ENCODE peak calls at places on chromosomes 13 and 19, in nine cellular contexts. One of them, this sample, is unnamed.
A peak's percentile ranks its signal among the peaks of the same experiment; 100 is the strongest.

GRCh38 chr19:15072930-15073647 is 8.9 kb upstream of the OR1I1 start:
- DNase-seq in AG04450: no peak
- DNase-seq in fibroblast of lung: no peak
- DNase-seq in OCI-LY7: no peak
- DNase-seq in DND-41: no peak
- DNase-seq in heart right ventricle: no peak
- DNase-seq in left ventricle myocardium inferior: no peak
- DNase-seq in bronchial epithelial cell: peak; percentile 38
- DNase-seq in neural progenitor cell: peak; percentile 7
- DNase-seq in this sample: no peak

GRCh38 chr13:31044658-31045620 is 112.5 kb downstream of the TEX26 start:
- DNase-seq in AG04450: no peak
- DNase-seq in fibroblast of lung: no peak
- DNase-seq in OCI-LY7: no peak
- DNase-seq in DND-41: peak; percentile 24
- DNase-seq in heart right ventricle: no peak
- DNase-seq in left ventricle myocardium inferior: no peak
- DNase-seq in bronchial epithelial cell: no peak
- DNase-seq in neural progenitor cell: no peak
- DNase-seq in this sample: peak; percentile 37

GRCh38 chr13:112734696-112735547 is 45.1 kb downstream of the ATP11A start:
- DNase-seq in AG04450: no peak
- DNase-seq in fibroblast of lung: no peak
- DNase-seq in OCI-LY7: no peak
- DNase-seq in DND-41: no peak
- DNase-seq in heart right ventricle: no peak
- DNase-seq in left ventricle myocardium inferior: no peak
- DNase-seq in bronchial epithelial cell: no peak
- DNase-seq in neural progenitor cell: no peak
- DNase-seq in this sample: no peak

GRCh38 chr19:49117677-49118564 is 1.0 kb downstream of the C19orf73 start:
- DNase-seq in AG04450: no peak
- DNase-seq in fibroblast of lung: no peak
- DNase-seq in OCI-LY7: peak; percentile 15
- DNase-seq in DND-41: no peak
- DNase-seq in heart right ventricle: peak; percentile 46
- DNase-seq in left ventricle myocardium inferior: peak; percentile 36
- DNase-seq in bronchial epithelial cell: no peak
- DNase-seq in neural progenitor cell: no peak
- DNase-seq in this sample: no peak

GRCh38 chr19:8566855-8567254 is 10.4 kb downstream of the MYO1F start:
- DNase-seq in AG04450: no peak
- DNase-seq in fibroblast of lung: no peak
- DNase-seq in OCI-LY7: no peak
- DNase-seq in DND-41: no peak
- DNase-seq in heart right ventricle: no peak
- DNase-seq in left ventricle myocardium inferior: no peak
- DNase-seq in bronchial epithelial cell: no peak
- DNase-seq in neural progenitor cell: no peak
- DNase-seq in this sample: no peak

GRCh38 chr13:51942189-51942588 is 69.1 kb downstream of the ATP7B start:
- DNase-seq in AG04450: no peak
- DNase-seq in fibroblast of lung: no peak
- DNase-seq in OCI-LY7: no peak
- DNase-seq in DND-41: no peak
- DNase-seq in heart right ventricle: no peak
- DNase-seq in left ventricle myocardium inferior: no peak
- DNase-seq in bronchial epithelial cell: peak; percentile 36
- DNase-seq in neural progenitor cell: no peak
- DNase-seq in this sample: peak; percentile 18

GRCh38 chr13:112254061-112254818 is 121.9 kb upstream of the SPACA7 start:
- DNase-seq in AG04450: no peak
- DNase-seq in fibroblast of lung: no peak
- DNase-seq in OCI-LY7: no peak
- DNase-seq in DND-41: no peak
- DNase-seq in heart right ventricle: no peak
- DNase-seq in left ventricle myocardium inferior: no peak
- DNase-seq in bronchial epithelial cell: no peak
- DNase-seq in neural progenitor cell: no peak
- DNase-seq in this sample: no peak

GRCh38 chr19:47539747-47540311 is 25.0 kb upstream of the NAPA start:
- DNase-seq in AG04450: no peak
- DNase-seq in fibroblast of lung: no peak
- DNase-seq in OCI-LY7: no peak
- DNase-seq in DND-41: no peak
- DNase-seq in heart right ventricle: no peak
- DNase-seq in left ventricle myocardium inferior: no peak
- DNase-seq in bronchial epithelial cell: no peak
- DNase-seq in neural progenitor cell: no peak
- DNase-seq in this sample: no peak

GRCh38 chr19:4979211-4979807 is 10.4 kb downstream of the KDM4B start:
- DNase-seq in AG04450: no peak
- DNase-seq in fibroblast of lung: no peak
- DNase-seq in OCI-LY7: no peak
- DNase-seq in DND-41: no peak
- DNase-seq in heart right ventricle: no peak
- DNase-seq in left ventricle myocardium inferior: no peak
- DNase-seq in bronchial epithelial cell: no peak
- DNase-seq in neural progenitor cell: no peak
- DNase-seq in this sample: no peak

GRCh38 chr19:4980087-4980486 is 11.2 kb downstream of the KDM4B start:
- DNase-seq in AG04450: no peak
- DNase-seq in fibroblast of lung: no peak
- DNase-seq in OCI-LY7: no peak
- DNase-seq in DND-41: no peak
- DNase-seq in heart right ventricle: no peak
- DNase-seq in left ventricle myocardium inferior: no peak
- DNase-seq in bronchial epithelial cell: peak; percentile 33
- DNase-seq in neural progenitor cell: no peak
- DNase-seq in this sample: no peak

GRCh38 chr19:4974855-4975469 is 6.0 kb downstream of the KDM4B start:
- DNase-seq in AG04450: no peak
- DNase-seq in fibroblast of lung: no peak
- DNase-seq in OCI-LY7: no peak
- DNase-seq in DND-41: no peak
- DNase-seq in heart right ventricle: no peak
- DNase-seq in left ventricle myocardium inferior: no peak
- DNase-seq in bronchial epithelial cell: no peak
- DNase-seq in neural progenitor cell: no peak
- DNase-seq in this sample: no peak

GRCh38 chr19:4976412-4977298 is 7.7 kb downstream of the KDM4B start:
- DNase-seq in AG04450: peak; percentile 91
- DNase-seq in fibroblast of lung: peak; percentile 99
- DNase-seq in OCI-LY7: no peak
- DNase-seq in DND-41: no peak
- DNase-seq in heart right ventricle: peak; percentile 57
- DNase-seq in left ventricle myocardium inferior: peak; percentile 72
- DNase-seq in bronchial epithelial cell: peak; percentile 93
- DNase-seq in neural progenitor cell: peak; percentile 44
- DNase-seq in this sample: no peak

DNA sequence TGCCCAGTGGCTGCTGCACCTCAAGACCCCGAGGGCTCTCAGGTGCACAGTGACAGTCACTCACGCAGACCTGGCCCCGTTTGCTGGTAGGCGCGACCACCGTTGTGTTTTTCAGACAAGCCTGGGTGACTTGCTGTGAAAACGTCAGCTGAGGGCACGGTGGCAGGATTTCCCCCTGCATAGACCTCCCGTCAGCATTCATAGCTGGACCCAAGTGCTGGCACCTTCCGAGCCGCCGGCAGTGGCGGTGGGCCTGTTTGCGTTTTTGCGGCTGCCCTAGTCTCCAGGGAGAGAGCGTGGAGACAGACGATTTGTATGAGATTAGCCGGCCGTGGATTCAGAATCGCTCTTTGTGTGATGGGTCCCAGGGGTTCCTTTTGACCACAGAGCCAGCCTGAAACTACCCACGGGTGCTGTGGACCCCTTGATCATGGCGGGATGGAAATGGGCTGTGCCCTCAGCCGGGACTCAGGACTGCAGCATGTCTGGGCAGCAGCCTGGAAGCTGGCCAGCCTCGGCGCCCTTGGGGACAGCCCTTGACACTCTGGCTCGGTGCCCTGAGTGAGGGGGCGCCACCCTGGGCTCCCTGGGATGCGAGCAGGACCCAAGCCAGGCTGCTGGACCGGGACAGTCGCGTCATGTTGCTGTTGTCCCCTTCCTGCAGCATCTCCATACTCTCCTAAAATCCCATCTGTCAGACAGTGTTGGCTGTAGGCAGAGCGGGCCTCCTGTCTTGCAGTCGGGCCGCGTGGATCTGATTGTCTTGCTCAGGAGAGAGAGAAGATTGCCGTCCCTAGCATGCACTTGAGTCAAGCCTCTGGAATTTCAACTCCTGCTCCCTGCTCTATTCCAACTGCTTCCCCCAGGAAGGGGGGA is 8.6 kb downstream of the KDM4B start:
- DNase-seq in AG04450: peak; percentile 88
- DNase-seq in fibroblast of lung: peak; percentile 90
- DNase-seq in OCI-LY7: no peak
- DNase-seq in DND-41: no peak
- DNase-seq in heart right ventricle: no peak
- DNase-seq in left ventricle myocardium inferior: peak; percentile 56
- DNase-seq in bronchial epithelial cell: peak; percentile 67
- DNase-seq in neural progenitor cell: no peak
- DNase-seq in this sample: no peak
- H3K4me3 ChIP-seq in AG04450: peak overlapping the region; percentile 34
- H3K4me3 ChIP-seq in fibroblast of lung: no peak overlapping the region
- H3K4me3 ChIP-seq in OCI-LY7: no peak overlapping the region
- H3K4me3 ChIP-seq in DND-41: no peak overlapping the region
- H3K4me3 ChIP-seq in heart right ventricle: no peak overlapping the region
- H3K4me3 ChIP-seq in left ventricle myocardium inferior: peak overlapping the region; percentile 40
- H3K4me3 ChIP-seq in bronchial epithelial cell: no peak overlapping the region
- H3K4me3 ChIP-seq in neural progenitor cell: no peak overlapping the region
- H3K4me3 ChIP-seq in this sample: no peak overlapping the region

DNA sequence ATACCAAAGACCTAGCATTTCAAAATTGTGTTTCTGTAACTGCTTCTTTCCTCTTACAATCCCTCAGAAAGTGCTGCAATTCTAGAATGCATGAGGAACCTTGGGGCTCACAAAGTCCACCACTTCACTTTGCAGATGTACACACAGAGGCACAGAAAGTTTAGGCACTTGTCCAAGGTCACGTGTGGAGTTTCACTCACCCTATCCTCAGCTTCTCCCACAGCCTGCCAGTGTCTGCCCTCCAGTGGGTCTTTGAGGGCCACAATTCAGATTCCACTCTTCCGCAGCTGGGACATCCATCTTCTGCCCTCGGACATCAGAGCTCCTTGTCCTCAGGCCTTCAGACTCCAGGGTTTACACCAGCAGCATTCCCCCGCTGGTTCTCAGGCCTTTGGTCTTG is 210.5 kb upstream of the SERP2 start:
- DNase-seq in AG04450: no peak
- DNase-seq in fibroblast of lung: no peak
- DNase-seq in OCI-LY7: no peak
- DNase-seq in DND-41: no peak
- DNase-seq in heart right ventricle: no peak
- DNase-seq in left ventricle myocardium inferior: no peak
- DNase-seq in bronchial epithelial cell: no peak
- DNase-seq in neural progenitor cell: no peak
- DNase-seq in this sample: no peak
- TF ChIP-seq CTCF in AG04450: no peak
- TF ChIP-seq CTCF in fibroblast of lung: no peak
- TF ChIP-seq CTCF in OCI-LY7: no peak
- TF ChIP-seq CTCF in DND-41: no peak
- TF ChIP-seq CTCF in heart right ventricle: no peak
- TF ChIP-seq CTCF in left ventricle myocardium inferior: no peak
- TF ChIP-seq CTCF in bronchial epithelial cell: no peak
- TF ChIP-seq CTCF in neural progenitor cell: no peak
- TF ChIP-seq CTCF in this sample: no peak

GRCh38 chr13:110506396-110506795 is 55.1 kb downstream of the RAB20 start:
- DNase-seq in AG04450: no peak
- DNase-seq in fibroblast of lung: no peak
- DNase-seq in OCI-LY7: no peak
- DNase-seq in DND-41: no peak
- DNase-seq in heart right ventricle: no peak
- DNase-seq in left ventricle myocardium inferior: no peak
- DNase-seq in bronchial epithelial cell: no peak
- DNase-seq in neural progenitor cell: no peak
- DNase-seq in this sample: no peak

GRCh38 chr13:110509478-110509926 is 52.0 kb downstream of the RAB20 start:
- DNase-seq in AG04450: no peak
- DNase-seq in fibroblast of lung: peak; percentile 13
- DNase-seq in OCI-LY7: no peak
- DNase-seq in DND-41: no peak
- DNase-seq in heart right ventricle: no peak
- DNase-seq in left ventricle myocardium inferior: no peak
- DNase-seq in bronchial epithelial cell: no peak
- DNase-seq in neural progenitor cell: no peak
- DNase-seq in this sample: no peak

GRCh38 chr13:110505594-110505993 is 55.9 kb downstream of the RAB20 start:
- DNase-seq in AG04450: no peak
- DNase-seq in fibroblast of lung: no peak
- DNase-seq in OCI-LY7: no peak
- DNase-seq in DND-41: no peak
- DNase-seq in heart right ventricle: no peak
- DNase-seq in left ventricle myocardium inferior: no peak
- DNase-seq in bronchial epithelial cell: no peak
- DNase-seq in neural progenitor cell: no peak
- DNase-seq in this sample: no peak

GRCh38 chr13:110506859-110507566 is 54.5 kb downstream of the RAB20 start:
- DNase-seq in AG04450: no peak
- DNase-seq in fibroblast of lung: peak; percentile 60
- DNase-seq in OCI-LY7: no peak
- DNase-seq in DND-41: no peak
- DNase-seq in heart right ventricle: peak; percentile 86
- DNase-seq in left ventricle myocardium inferior: peak; percentile 78
- DNase-seq in bronchial epithelial cell: peak; percentile 71
- DNase-seq in neural progenitor cell: no peak
- DNase-seq in this sample: no peak

DNA sequence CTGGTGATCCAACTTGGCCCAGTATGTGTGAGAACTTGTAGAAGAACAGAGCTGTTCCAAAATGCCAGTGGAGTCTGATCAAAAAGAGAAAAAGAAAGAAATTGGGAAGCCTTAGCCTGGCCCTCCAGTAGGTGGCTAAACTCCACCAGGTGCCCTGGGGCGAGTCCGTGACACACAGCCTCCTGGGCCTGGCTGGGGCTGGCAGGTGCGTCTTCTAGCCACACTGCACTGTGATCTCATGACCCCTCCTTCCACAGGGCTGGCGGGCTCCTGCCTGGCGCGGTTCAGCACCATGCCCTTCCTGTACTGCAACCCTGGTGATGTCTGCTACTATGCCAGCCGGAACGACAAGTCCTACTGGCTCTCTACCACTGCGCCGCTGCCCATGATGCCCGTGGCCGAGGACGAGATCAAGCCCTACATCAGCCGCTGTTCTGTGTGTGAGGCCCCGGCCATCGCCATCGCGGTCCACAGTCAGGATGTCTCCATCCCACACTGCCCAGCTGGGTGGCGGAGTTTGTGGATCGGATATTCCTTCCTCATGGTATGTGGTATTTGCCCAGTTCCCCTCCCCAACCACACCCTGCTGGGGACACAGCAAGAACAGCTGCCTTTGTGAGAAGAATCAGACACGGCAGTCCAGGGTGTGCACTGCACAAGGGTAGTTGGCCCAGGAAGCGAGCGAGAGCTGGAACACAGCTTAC is 53.7 kb downstream of the RAB20 start:
- DNase-seq in AG04450: no peak
- DNase-seq in fibroblast of lung: no peak
- DNase-seq in OCI-LY7: no peak
- DNase-seq in DND-41: no peak
- DNase-seq in heart right ventricle: no peak
- DNase-seq in left ventricle myocardium inferior: peak; percentile 63
- DNase-seq in bronchial epithelial cell: peak; percentile 6
- DNase-seq in neural progenitor cell: no peak
- DNase-seq in this sample: no peak
- H3K4me3 ChIP-seq in AG04450: no peak overlapping the region
- H3K4me3 ChIP-seq in fibroblast of lung: no peak overlapping the region
- H3K4me3 ChIP-seq in OCI-LY7: no peak overlapping the region
- H3K4me3 ChIP-seq in DND-41: no peak overlapping the region
- H3K4me3 ChIP-seq in heart right ventricle: no peak overlapping the region
- H3K4me3 ChIP-seq in left ventricle myocardium inferior: peak overlapping the region; percentile 28
- H3K4me3 ChIP-seq in bronchial epithelial cell: no peak overlapping the region
- H3K4me3 ChIP-seq in neural progenitor cell: no peak overlapping the region
- H3K4me3 ChIP-seq in this sample: no peak overlapping the region

GRCh38 chr19:1634242-1634937 is 18.0 kb downstream of the TCF3 start:
- DNase-seq in AG04450: no peak
- DNase-seq in fibroblast of lung: no peak
- DNase-seq in OCI-LY7: peak; percentile 40
- DNase-seq in DND-41: no peak
- DNase-seq in heart right ventricle: no peak
- DNase-seq in left ventricle myocardium inferior: no peak
- DNase-seq in bronchial epithelial cell: no peak
- DNase-seq in neural progenitor cell: no peak
- DNase-seq in this sample: no peak
- TF ChIP-seq CTCF in AG04450: no peak
- TF ChIP-seq CTCF in fibroblast of lung: no peak
- TF ChIP-seq CTCF in OCI-LY7: no peak
- TF ChIP-seq CTCF in DND-41: no peak
- TF ChIP-seq CTCF in heart right ventricle: no peak
- TF ChIP-seq CTCF in left ventricle myocardium inferior: no peak
- TF ChIP-seq CTCF in bronchial epithelial cell: no peak
- TF ChIP-seq CTCF in neural progenitor cell: no peak
- TF ChIP-seq CTCF in this sample: no peak